ENCODE peak calls at places on chromosomes 16 and 17, in eight cellular contexts. M is uterus; W is CD8-positive, alpha-beta memory T cell; Q is lung; B is adipocyte; Z is heart left ventricle; T is gastrocnemius medialis; V is cardiac muscle cell. G is an unnamed sample. For H3K4me1, the result is how much of the 10 kb centered on the place peaks cover.

GRCh38 chr17:8914554-8914953 is 47.1 kb upstream of the PIK3R6 start:
- DNase-seq in T (no peak), V (no peak), B (no peak), Z (no peak), W (no peak), M (no peak), Q (no peak), G (no peak)

GRCh38 chr17:83179378-83179777 is 100.0 kb downstream of the METRNL start:
- DNase-seq in B (no peak), Q (peak), T (no peak), W (no peak), M (peak), V (no peak), Z (no peak), G (no peak)

GRCh38 chr17:44628234-44629188 is 27.8 kb upstream of the MEIOC start:
- DNase-seq in T (no peak), Q (no peak), M (no peak), B (no peak), W (no peak), V (peak), Z (peak), G (no peak)

GRCh38 chr17:59764292-59764741 is 56.9 kb downstream of the VMP1 start:
- DNase-seq in B (no peak), Z (no peak), W (no peak), T (no peak), M (no peak), V (no peak), Q (no peak), G (no peak)

GRCh38 chr16:19472487-19472886 is 49.4 kb downstream of the GDE1 start:
- DNase-seq in Z (no peak), B (no peak), T (no peak), Q (no peak), M (no peak), W (no peak), V (no peak), G (no peak)

GRCh38 chr16:70687671-70688265 is 1.9 kb upstream of the MTSS2 start:
- DNase-seq in T (no peak), W (no peak), Z (peak), M (no peak), B (no peak), Q (no peak), V (no peak), G (no peak)

GRCh38 chr16:49523435-49524159 is 150.0 kb downstream of the C16orf78 start:
- DNase-seq in M (no peak), W (no peak), Q (no peak), B (no peak), V (no peak), Z (no peak), T (no peak), G (no peak)

GRCh38 chr17:3621146-3621720 is 12.0 kb upstream of the TRPV1 start:
- DNase-seq in B (no peak), Q (no peak), Z (no peak), M (no peak), T (no peak), V (no peak), W (no peak), G (no peak)

GRCh38 chr16:57289391-57290257 is 5.2 kb upstream of the PLLP start:
- DNase-seq in T (no peak), M (no peak), B (no peak), Q (no peak), V (no peak), Z (no peak), W (no peak), G (no peak)

GRCh38 chr16:56625943-56626654 is 518 bp downstream of the MT1E start:
- DNase-seq in T (peak), W (no peak), Q (peak), B (peak), V (no peak), M (peak), Z (peak), G (no peak)

GRCh38 chr16:84184775-84185174 is 2.1 kb downstream of the TAF1C start:
- DNase-seq in B (no peak), M (peak), T (no peak), V (no peak), Z (no peak), Q (no peak), W (no peak), G (no peak)

GRCh38 chr16:71428883-71429282 is 13.0 kb downstream of the TLE7 start:
- DNase-seq in Q (no peak), Z (no peak), T (no peak), M (no peak), B (no peak), V (no peak), W (no peak), G (no peak)

GRCh38 chr17:69578385-69578936 is 164.0 kb downstream of the MAP2K6 start:
- DNase-seq in T (no peak), B (no peak), M (no peak), W (no peak), V (no peak), Z (no peak), Q (no peak), G (no peak)

GRCh38 chr17:34853916-34854315 is 107.3 kb downstream of the CCT6B start:
- DNase-seq in Z (peak), T (no peak), W (no peak), B (no peak), Q (no peak), M (no peak), V (no peak), G (no peak)

GRCh38 chr17:47620503-47621245 is 29.0 kb upstream of the KPNB1 start:
- DNase-seq in Q (no peak), Z (no peak), B (no peak), M (no peak), W (no peak), V (no peak), T (no peak), G (no peak)

GRCh38 chr17:82273327-82274133 is at the start of gene CSNK1D:
- DNase-seq in M (peak), W (peak), V (peak), Q (peak), Z (peak), B (peak), T (peak), G (peak)

GRCh38 chr17:72487731-72488325 is 367.0 kb downstream of the SOX9 start:
- DNase-seq in Q (no peak), T (no peak), W (no peak), B (no peak), V (no peak), Z (no peak), M (no peak), G (no peak)

GRCh38 chr17:70622382-70623260 is 453.3 kb downstream of the KCNJ2 start:
- DNase-seq in Z (peak), V (peak), Q (peak), T (no peak), W (no peak), M (no peak), B (peak), G (no peak)

GRCh38 chr17:82366749-82367148 is 4.8 kb upstream of the UTS2R start:
- DNase-seq in M (no peak), T (no peak), V (no peak), Z (no peak), W (no peak), B (no peak), Q (no peak), G (no peak)

GRCh38 chr16:89633064-89633631 is 19.7 kb downstream of the DPEP1 start:
- DNase-seq in V (no peak), W (no peak), M (no peak), T (no peak), Q (no peak), B (peak), Z (no peak), G (peak)

GRCh38 chr17:80812362-80813088 is 179.1 kb upstream of the CHMP6 start:
- DNase-seq in T (no peak), Q (no peak), M (peak), W (no peak), Z (no peak), V (no peak), B (no peak), G (no peak)

GRCh38 chr17:2215616-2216364 is 87.8 kb downstream of the SMG6 start:
- DNase-seq in W (peak), T (peak), Z (peak), Q (peak), M (peak), V (peak), B (peak), G (no peak)

GRCh38 chr17:74360993-74361612 is 565 bp downstream of the BTBD17 start:
- DNase-seq in Q (no peak), M (no peak), B (no peak), V (no peak), Z (no peak), T (no peak), W (no peak), G (no peak)

GRCh38 chr16:56203052-56203451 is 11.8 kb downstream of the GNAO1 start:
- DNase-seq in Z (no peak), M (no peak), W (peak), B (no peak), Q (no peak), V (no peak), T (no peak), G (no peak)

GRCh38 chr16:1606774-1607173 is 5.1 kb downstream of the IFT140 start:
- DNase-seq in M (no peak), Q (no peak), B (no peak), V (no peak), W (no peak), T (no peak), Z (no peak), G (no peak)

GRCh38 chr16:47925811-47926460 is 229.9 kb downstream of the ABCC12 start:
- DNase-seq in M (no peak), Z (no peak), Q (no peak), V (no peak), B (no peak), T (no peak), W (no peak), G (peak)

GRCh38 chr16:89641719-89642187 is 15.8 kb downstream of the CHMP1A start:
- DNase-seq in V (no peak), B (no peak), W (no peak), M (no peak), Q (no peak), T (no peak), Z (no peak), G (no peak)

GRCh38 chr17:78731904-78732303 is 50.2 kb downstream of the CYTH1 start:
- DNase-seq in W (no peak), Q (no peak), V (no peak), Z (no peak), M (no peak), B (no peak), T (no peak), G (no peak)
- H3K4me1 ChIP-seq in W (half or more), Q (under half), V (under half), Z (under half), M (under half), B (under half), T (half or more), G (under half)

DNA sequence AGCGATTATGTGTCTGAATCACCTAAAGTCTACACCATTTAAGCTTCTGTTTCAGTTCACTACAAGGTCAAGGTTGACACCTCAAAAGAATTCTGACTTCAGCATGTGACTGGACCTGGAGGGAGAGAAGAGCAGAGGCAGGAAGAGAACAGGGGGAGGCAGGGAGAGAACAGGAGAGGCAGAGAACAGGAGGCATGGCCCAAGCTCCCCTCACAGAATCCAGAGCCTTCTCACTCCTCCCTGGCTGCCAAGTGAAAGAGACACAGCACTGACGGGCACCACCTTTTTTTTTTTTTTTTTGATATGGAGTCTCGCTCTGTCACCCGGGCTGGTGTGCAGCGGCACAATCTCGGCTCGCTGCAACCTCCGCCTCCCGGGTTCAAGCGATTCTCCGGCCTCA is 11.4 kb downstream of the GGA2 start:
- DNase-seq in M (no peak), W (no peak), B (no peak), V (no peak), T (no peak), Z (peak), Q (no peak), G (no peak)
- H3K4me1 ChIP-seq in M (under half), W (under half), B (under half), V (under half), T (under half), Z (under half), Q (under half), G (under half)

GRCh38 chr17:79024901-79025737 is 1.1 kb downstream of the C1QTNF1 start:
- DNase-seq in Q (no peak), Z (peak), W (no peak), V (peak), T (peak), M (no peak), B (no peak), G (no peak)
- H3K4me1 ChIP-seq in Q (under half), Z (half or more), W (under half), V (under half), T (half or more), M (under half), B (half or more), G (half or more)

DNA sequence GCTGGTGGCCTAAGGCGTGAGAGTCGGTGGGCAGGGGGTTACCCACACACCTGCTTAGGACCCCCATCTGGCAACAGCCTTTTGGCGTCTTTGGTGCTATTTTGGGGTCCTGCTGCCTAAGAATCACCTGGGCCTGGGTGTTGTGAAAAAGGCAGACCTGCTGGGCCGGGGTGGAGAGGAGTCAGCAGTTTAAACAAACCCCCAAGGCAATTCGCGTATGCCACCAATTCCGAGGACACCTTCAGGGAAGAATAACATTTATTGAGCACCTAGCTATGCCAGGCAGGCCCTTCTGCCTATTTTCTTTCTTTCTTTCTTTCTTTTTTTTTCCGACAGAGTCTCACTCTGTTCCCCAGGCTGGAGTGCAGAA is 53.9 kb upstream of the TOB1 start:
- DNase-seq in V (no peak), Q (no peak), M (no peak), T (no peak), B (no peak), Z (no peak), W (no peak), G (peak)
- H3K4me1 ChIP-seq in V (under half), Q (under half), M (under half), T (under half), B (under half), Z (under half), W (under half), G (half or more)

DNA sequence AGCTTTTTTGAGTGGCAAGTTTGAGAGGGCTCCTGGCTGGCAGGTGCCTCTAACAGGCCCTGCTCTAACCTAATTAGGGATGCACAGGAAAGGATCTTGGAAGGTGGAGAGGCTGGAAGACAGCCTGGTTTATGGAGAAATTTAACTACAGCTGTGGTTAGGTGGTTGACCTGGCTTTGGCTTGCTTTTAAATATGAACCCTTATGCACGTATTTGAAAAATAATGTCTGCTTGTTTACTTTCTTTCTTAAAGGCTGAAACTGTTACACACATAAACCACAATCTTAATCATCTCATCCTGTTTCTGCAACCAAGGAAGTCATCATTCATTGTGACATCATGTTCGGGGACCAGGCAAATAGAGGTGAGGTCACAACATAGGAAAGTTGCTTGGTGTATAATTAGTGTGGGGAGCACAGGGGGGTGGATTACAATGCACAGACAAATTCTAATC is 23.1 kb upstream of the DHRS13 start:
- DNase-seq in B (peak), T (no peak), Z (no peak), V (no peak), M (no peak), W (peak), Q (no peak), G (no peak)
- H3K4me1 ChIP-seq in B (under half), T (under half), Z (under half), V (under half), M (under half), W (half or more), Q (under half), G (under half)

GRCh38 chr17:66560691-66561090 is 258.3 kb downstream of the PRKCA start:
- DNase-seq in Q (no peak), T (no peak), B (no peak), V (no peak), Z (no peak), W (no peak), M (no peak), G (no peak)

GRCh38 chr17:66555605-66556004 is 253.2 kb downstream of the PRKCA start:
- DNase-seq in M (no peak), B (no peak), V (no peak), Q (no peak), W (no peak), T (no peak), Z (no peak), G (peak)

GRCh38 chr17:66562119-66562518 is 259.7 kb downstream of the PRKCA start:
- DNase-seq in T (no peak), B (no peak), Q (no peak), Z (no peak), M (no peak), V (no peak), W (no peak), G (no peak)

GRCh38 chr17:66557193-66557592 is 254.8 kb downstream of the PRKCA start:
- DNase-seq in M (no peak), T (no peak), Q (no peak), B (no peak), W (no peak), Z (no peak), V (no peak), G (no peak)

GRCh38 chr17:66557886-66558285 is 255.5 kb downstream of the PRKCA start:
- DNase-seq in B (no peak), W (no peak), T (no peak), Z (no peak), M (no peak), Q (no peak), V (no peak), G (no peak)
- H3K4me1 ChIP-seq in B (under half), W (under half), T (under half), Z (under half), M (under half), Q (under half), V (under half), G (under half)

GRCh38 chr17:40218006-40218739 is 931 bp upstream of the WIPF2 start:
- DNase-seq in W (no peak), M (no peak), Q (no peak), B (no peak), Z (no peak), V (no peak), T (no peak), G (no peak)
- H3K4me1 ChIP-seq in W (under half), M (under half), Q (under half), B (under half), Z (under half), V (under half), T (under half), G (under half)

GRCh38 chr16:4365014-4365406 is 6.6 kb upstream of the VASN start:
- DNase-seq in B (no peak), T (no peak), M (no peak), W (no peak), Q (no peak), Z (no peak), V (no peak), G (no peak)
- H3K4me1 ChIP-seq in B (under half), T (under half), M (under half), W (under half), Q (under half), Z (under half), V (under half), G (under half)

GRCh38 chr17:57916925-57917858 is 38.0 kb downstream of the CUEDC1 start:
- DNase-seq in Z (peak), V (peak), W (no peak), B (no peak), Q (peak), T (peak), M (no peak), G (no peak)

GRCh38 chr17:57915532-57915931 is 39.7 kb downstream of the CUEDC1 start:
- DNase-seq in T (no peak), Z (peak), V (peak), M (no peak), B (no peak), W (no peak), Q (no peak), G (no peak)

GRCh38 chr17:57918017-57918895 is 37.0 kb downstream of the CUEDC1 start:
- DNase-seq in B (peak), Z (no peak), T (no peak), Q (no peak), V (no peak), M (no peak), W (no peak), G (peak)

GRCh38 chr17:57914274-57915147 is 40.7 kb downstream of the CUEDC1 start:
- DNase-seq in Q (no peak), Z (no peak), W (no peak), V (no peak), T (no peak), B (no peak), M (no peak), G (no peak)

DNA sequence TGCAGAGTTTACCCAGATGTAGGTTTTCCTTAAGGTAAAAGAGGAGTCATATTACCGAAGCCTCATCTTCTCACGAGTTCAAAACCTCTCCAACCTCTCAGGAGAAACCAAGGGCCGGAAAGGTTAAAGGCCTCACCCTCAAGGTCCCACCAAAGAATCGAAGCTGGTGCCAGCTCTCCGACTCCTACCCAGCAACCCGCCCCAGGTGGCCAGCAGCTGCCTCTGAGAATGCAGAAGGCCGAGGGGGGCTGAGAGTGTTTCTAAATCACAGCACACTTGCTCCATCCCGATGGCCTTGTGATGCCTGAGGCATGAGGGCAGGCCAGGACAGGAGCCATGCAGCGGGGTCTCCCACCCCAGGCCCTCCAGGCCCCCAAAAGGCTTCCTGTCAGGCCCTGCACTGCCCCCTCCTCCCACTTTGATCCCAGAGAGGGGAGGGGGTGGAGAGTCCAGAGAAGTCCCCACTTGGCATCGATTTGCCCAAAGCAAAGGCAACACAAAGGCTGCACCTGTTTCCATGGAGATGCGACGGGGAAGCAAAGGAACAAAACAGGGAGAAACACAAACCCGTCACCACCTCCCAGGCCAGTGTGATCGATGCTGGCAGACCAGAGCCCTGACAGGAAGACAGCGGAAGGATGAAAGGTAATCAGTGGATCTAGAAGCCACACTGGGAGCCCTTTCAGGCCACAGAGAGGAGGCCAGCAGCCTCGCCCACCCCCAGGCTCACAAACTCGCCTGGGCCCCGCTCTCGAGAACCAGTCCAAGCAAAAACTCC is 39.0 kb downstream of the CUEDC1 start:
- DNase-seq in B (no peak), Z (no peak), M (no peak), T (no peak), V (no peak), W (no peak), Q (no peak), G (no peak)
- H3K4me1 ChIP-seq in B (half or more), Z (half or more), M (under half), T (half or more), V (under half), W (under half), Q (under half), G (half or more)

G was measured in PC-9.